ENCODE peak calls at places on chromosomes 3 and 15, in nine cellular contexts. One of them, this sample, is unnamed.

GRCh38 chr3:24017305-24017704 is 72.2 kb downstream of the NR1D2 start:
- DNase-seq in Caki2: no peak
- DNase-seq in chondrocyte: no peak
- DNase-seq in fibroblast of mammary gland: no peak
- DNase-seq in NCI-H774: no peak
- DNase-seq in NCI-H1417: no peak
- DNase-seq in endodermal cell: no peak
- DNase-seq in activated CD8-positive, alpha-beta memory T cell treated with anti-CD3 and anti-CD28 coated beads for 24 hours: no peak
- DNase-seq in frontal cortex: no peak
- DNase-seq in this sample: no peak

GRCh38 chr3:143199998-143200909 is 80.7 kb downstream of the CHST2 start:
- DNase-seq in Caki2: no peak
- DNase-seq in chondrocyte: no peak
- DNase-seq in fibroblast of mammary gland: peak; percentile 48
- DNase-seq in NCI-H774: no peak
- DNase-seq in NCI-H1417: no peak
- DNase-seq in endodermal cell: no peak
- DNase-seq in activated CD8-positive, alpha-beta memory T cell treated with anti-CD3 and anti-CD28 coated beads for 24 hours: no peak
- DNase-seq in frontal cortex: no peak
- DNase-seq in this sample: no peak

GRCh38 chr3:32303051-32303786 is 64.7 kb downstream of the CMTM8 start:
- DNase-seq in Caki2: no peak
- DNase-seq in chondrocyte: no peak
- DNase-seq in fibroblast of mammary gland: peak; percentile 11
- DNase-seq in NCI-H774: no peak
- DNase-seq in NCI-H1417: no peak
- DNase-seq in endodermal cell: no peak
- DNase-seq in activated CD8-positive, alpha-beta memory T cell treated with anti-CD3 and anti-CD28 coated beads for 24 hours: no peak
- DNase-seq in frontal cortex: no peak
- DNase-seq in this sample: no peak

GRCh38 chr15:98649996-98650870 is 1.9 kb downstream of the IGF1R start:
- DNase-seq in Caki2: peak; percentile 38
- DNase-seq in chondrocyte: no peak
- DNase-seq in fibroblast of mammary gland: peak; percentile 49
- DNase-seq in NCI-H774: no peak
- DNase-seq in NCI-H1417: no peak
- DNase-seq in endodermal cell: peak; percentile 79
- DNase-seq in activated CD8-positive, alpha-beta memory T cell treated with anti-CD3 and anti-CD28 coated beads for 24 hours: peak; percentile 75
- DNase-seq in frontal cortex: no peak
- DNase-seq in this sample: peak; percentile 31

GRCh38 chr15:100588638-100589242 is 13.2 kb downstream of the LINS1 start:
- DNase-seq in Caki2: peak; percentile 28
- DNase-seq in chondrocyte: no peak
- DNase-seq in fibroblast of mammary gland: peak; percentile 49
- DNase-seq in NCI-H774: no peak
- DNase-seq in NCI-H1417: peak; percentile 45
- DNase-seq in endodermal cell: no peak
- DNase-seq in activated CD8-positive, alpha-beta memory T cell treated with anti-CD3 and anti-CD28 coated beads for 24 hours: no peak
- DNase-seq in frontal cortex: no peak
- DNase-seq in this sample: no peak

GRCh38 chr15:77045985-77046384 is 24.9 kb downstream of the TSPAN3 start:
- DNase-seq in Caki2: no peak
- DNase-seq in chondrocyte: no peak
- DNase-seq in fibroblast of mammary gland: no peak
- DNase-seq in NCI-H774: no peak
- DNase-seq in NCI-H1417: no peak
- DNase-seq in endodermal cell: no peak
- DNase-seq in activated CD8-positive, alpha-beta memory T cell treated with anti-CD3 and anti-CD28 coated beads for 24 hours: no peak
- DNase-seq in frontal cortex: no peak
- DNase-seq in this sample: no peak

GRCh38 chr3:39657075-39657474 is 152.3 kb upstream of the MYRIP start:
- DNase-seq in Caki2: no peak
- DNase-seq in chondrocyte: no peak
- DNase-seq in fibroblast of mammary gland: no peak
- DNase-seq in NCI-H774: no peak
- DNase-seq in NCI-H1417: no peak
- DNase-seq in endodermal cell: no peak
- DNase-seq in activated CD8-positive, alpha-beta memory T cell treated with anti-CD3 and anti-CD28 coated beads for 24 hours: no peak
- DNase-seq in frontal cortex: no peak
- DNase-seq in this sample: no peak

GRCh38 chr3:185552358-185552877 is at the start of gene LIPH:
- DNase-seq in Caki2: peak; percentile 73
- DNase-seq in chondrocyte: no peak
- DNase-seq in fibroblast of mammary gland: peak; percentile 49
- DNase-seq in NCI-H774: peak; percentile 44
- DNase-seq in NCI-H1417: no peak
- DNase-seq in endodermal cell: peak; percentile 68
- DNase-seq in activated CD8-positive, alpha-beta memory T cell treated with anti-CD3 and anti-CD28 coated beads for 24 hours: no peak
- DNase-seq in frontal cortex: no peak
- DNase-seq in this sample: peak; percentile 90

GRCh38 chr3:66336358-66336766 is 115.6 kb downstream of the SLC25A26 start:
- DNase-seq in Caki2: no peak
- DNase-seq in chondrocyte: no peak
- DNase-seq in fibroblast of mammary gland: peak; percentile 43
- DNase-seq in NCI-H774: no peak
- DNase-seq in NCI-H1417: no peak
- DNase-seq in endodermal cell: no peak
- DNase-seq in activated CD8-positive, alpha-beta memory T cell treated with anti-CD3 and anti-CD28 coated beads for 24 hours: no peak
- DNase-seq in frontal cortex: no peak
- DNase-seq in this sample: no peak

GRCh38 chr15:68205949-68206539 is 912 bp upstream of the CALML4 start:
- DNase-seq in Caki2: no peak
- DNase-seq in chondrocyte: no peak
- DNase-seq in fibroblast of mammary gland: no peak
- DNase-seq in NCI-H774: no peak
- DNase-seq in NCI-H1417: no peak
- DNase-seq in endodermal cell: peak; percentile 72
- DNase-seq in activated CD8-positive, alpha-beta memory T cell treated with anti-CD3 and anti-CD28 coated beads for 24 hours: no peak
- DNase-seq in frontal cortex: no peak
- DNase-seq in this sample: peak; percentile 97

GRCh38 chr15:36519067-36519466 is 60.4 kb upstream of the CDIN1 start:
- DNase-seq in Caki2: no peak
- DNase-seq in chondrocyte: no peak
- DNase-seq in fibroblast of mammary gland: no peak
- DNase-seq in NCI-H774: no peak
- DNase-seq in NCI-H1417: no peak
- DNase-seq in endodermal cell: no peak
- DNase-seq in activated CD8-positive, alpha-beta memory T cell treated with anti-CD3 and anti-CD28 coated beads for 24 hours: no peak
- DNase-seq in frontal cortex: no peak
- DNase-seq in this sample: no peak

GRCh38 chr3:179418610-179419009 is 32.7 kb downstream of the GNB4 start:
- DNase-seq in Caki2: no peak
- DNase-seq in chondrocyte: no peak
- DNase-seq in fibroblast of mammary gland: no peak
- DNase-seq in NCI-H774: no peak
- DNase-seq in NCI-H1417: no peak
- DNase-seq in endodermal cell: no peak
- DNase-seq in activated CD8-positive, alpha-beta memory T cell treated with anti-CD3 and anti-CD28 coated beads for 24 hours: no peak
- DNase-seq in frontal cortex: no peak
- DNase-seq in this sample: no peak

GRCh38 chr3:122577409-122578028 is at the start of gene PARP15:
- DNase-seq in Caki2: no peak
- DNase-seq in chondrocyte: no peak
- DNase-seq in fibroblast of mammary gland: no peak
- DNase-seq in NCI-H774: no peak
- DNase-seq in NCI-H1417: no peak
- DNase-seq in endodermal cell: peak; percentile 74
- DNase-seq in activated CD8-positive, alpha-beta memory T cell treated with anti-CD3 and anti-CD28 coated beads for 24 hours: peak; percentile 80
- DNase-seq in frontal cortex: no peak
- DNase-seq in this sample: peak; percentile 33